ENCODE peak calls at places on chromosomes 1 and 21, in six cellular contexts. One of them, this sample, is unnamed.
A peak's percentile ranks its signal among the peaks of the same experiment; 100 is the strongest.

GRCh38 chr21:15539376-15539775 is 190.4 kb upstream of the USP25 start:
- DNase-seq in spleen: no peak
- DNase-seq in pulmonary artery endothelial cell: no peak
- DNase-seq in hypothalamus: no peak
- DNase-seq in H54: no peak
- DNase-seq in heart right ventricle: no peak
- DNase-seq in this sample: no peak

GRCh38 chr1:43885311-43885801 is 48.2 kb upstream of the ARTN start:
- DNase-seq in hypothalamus: no peak
- DNase-seq in H54: no peak
- DNase-seq in spleen: no peak
- DNase-seq in heart right ventricle: no peak
- DNase-seq in pulmonary artery endothelial cell: no peak
- DNase-seq in this sample: no peak

GRCh38 chr1:6962390-6962955 is 177.2 kb downstream of the CAMTA1 start:
- DNase-seq in spleen: no peak
- DNase-seq in H54: peak; percentile 62
- DNase-seq in pulmonary artery endothelial cell: no peak
- DNase-seq in hypothalamus: no peak
- DNase-seq in heart right ventricle: peak; percentile 73
- DNase-seq in this sample: no peak

GRCh38 chr1:214296860-214297699 is 16.1 kb downstream of the SMYD2 start:
- DNase-seq in spleen: no peak
- DNase-seq in pulmonary artery endothelial cell: no peak
- DNase-seq in hypothalamus: no peak
- DNase-seq in H54: peak; percentile 40
- DNase-seq in heart right ventricle: no peak
- DNase-seq in this sample: no peak

GRCh38 chr1:28308750-28309149 is 20.1 kb upstream of the MED18 start:
- DNase-seq in hypothalamus: no peak
- DNase-seq in heart right ventricle: no peak
- DNase-seq in pulmonary artery endothelial cell: no peak
- DNase-seq in H54: no peak
- DNase-seq in spleen: no peak
- DNase-seq in this sample: no peak

GRCh38 chr1:56921486-56921885 is 44.3 kb downstream of the C8B start:
- DNase-seq in spleen: no peak
- DNase-seq in hypothalamus: no peak
- DNase-seq in pulmonary artery endothelial cell: no peak
- DNase-seq in heart right ventricle: no peak
- DNase-seq in H54: no peak
- DNase-seq in this sample: no peak

GRCh38 chr21:43333301-43334062 is 93.4 kb downstream of the SIK1 start:
- DNase-seq in spleen: no peak
- DNase-seq in hypothalamus: no peak
- DNase-seq in H54: peak; percentile 91
- DNase-seq in heart right ventricle: peak; percentile 62
- DNase-seq in pulmonary artery endothelial cell: no peak
- DNase-seq in this sample: no peak

GRCh38 chr1:199861020-199861795 is 166.3 kb upstream of the NR5A2 start:
- DNase-seq in hypothalamus: no peak
- DNase-seq in H54: no peak
- DNase-seq in heart right ventricle: no peak
- DNase-seq in spleen: no peak
- DNase-seq in pulmonary artery endothelial cell: no peak
- DNase-seq in this sample: no peak

GRCh38 chr21:15293251-15293650 is 228.5 kb upstream of the NRIP1 start:
- DNase-seq in pulmonary artery endothelial cell: no peak
- DNase-seq in H54: peak; percentile 40
- DNase-seq in hypothalamus: no peak
- DNase-seq in spleen: no peak
- DNase-seq in heart right ventricle: no peak
- DNase-seq in this sample: peak; percentile 37

GRCh38 chr1:40161125-40161887 is at the start of gene RLF:
- DNase-seq in spleen: peak; percentile 98
- DNase-seq in heart right ventricle: peak; percentile 95
- DNase-seq in H54: peak; percentile 95
- DNase-seq in hypothalamus: peak; percentile 91
- DNase-seq in pulmonary artery endothelial cell: peak; percentile 75
- DNase-seq in this sample: peak; percentile 97

GRCh38 chr1:37323486-37324377 is 150.6 kb upstream of the ZC3H12A start:
- DNase-seq in H54: peak; percentile 40
- DNase-seq in pulmonary artery endothelial cell: no peak
- DNase-seq in spleen: peak; percentile 66
- DNase-seq in hypothalamus: no peak
- DNase-seq in heart right ventricle: no peak
- DNase-seq in this sample: peak; percentile 23

GRCh38 chr1:17564458-17565393 is 25.2 kb downstream of the ARHGEF10L start:
- DNase-seq in H54: no peak
- DNase-seq in heart right ventricle: no peak
- DNase-seq in spleen: no peak
- DNase-seq in pulmonary artery endothelial cell: no peak
- DNase-seq in hypothalamus: peak; percentile 16
- DNase-seq in this sample: no peak

GRCh38 chr1:203440780-203441179 is 34.8 kb upstream of the PRELP start:
- DNase-seq in hypothalamus: peak; percentile 76
- DNase-seq in H54: peak; percentile 33
- DNase-seq in spleen: no peak
- DNase-seq in pulmonary artery endothelial cell: peak; percentile 61
- DNase-seq in heart right ventricle: peak; percentile 69
- DNase-seq in this sample: peak; percentile 20

GRCh38 chr1:207867136-207868081 is 43.5 kb downstream of the CD34 start:
- DNase-seq in H54: no peak
- DNase-seq in hypothalamus: no peak
- DNase-seq in pulmonary artery endothelial cell: no peak
- DNase-seq in heart right ventricle: peak; percentile 60
- DNase-seq in spleen: peak; percentile 90
- DNase-seq in this sample: no peak

GRCh38 chr1:76074321-76075187 is at the start of gene ST6GALNAC3:
- DNase-seq in spleen: peak; percentile 95
- DNase-seq in H54: no peak
- DNase-seq in hypothalamus: peak; percentile 85
- DNase-seq in heart right ventricle: peak; percentile 65
- DNase-seq in pulmonary artery endothelial cell: peak; percentile 2
- DNase-seq in this sample: no peak

GRCh38 chr1:216034506-216034905 is 388.7 kb downstream of the USH2A start:
- DNase-seq in H54: no peak
- DNase-seq in pulmonary artery endothelial cell: no peak
- DNase-seq in heart right ventricle: no peak
- DNase-seq in hypothalamus: no peak
- DNase-seq in spleen: no peak
- DNase-seq in this sample: peak; percentile 18

GRCh38 chr1:15051898-15052528 is 101.5 kb upstream of the TMEM51 start:
- DNase-seq in spleen: no peak
- DNase-seq in hypothalamus: no peak
- DNase-seq in H54: no peak
- DNase-seq in heart right ventricle: no peak
- DNase-seq in pulmonary artery endothelial cell: no peak
- DNase-seq in this sample: no peak

GRCh38 chr1:66265796-66266195 is 268.2 kb upstream of the SGIP1 start:
- DNase-seq in H54: no peak
- DNase-seq in heart right ventricle: no peak
- DNase-seq in hypothalamus: no peak
- DNase-seq in spleen: no peak
- DNase-seq in pulmonary artery endothelial cell: peak; percentile 67
- DNase-seq in this sample: peak; percentile 84

GRCh38 chr1:204240233-204240632 is 26.4 kb upstream of the GOLT1A start:
- DNase-seq in hypothalamus: no peak
- DNase-seq in spleen: no peak
- DNase-seq in heart right ventricle: no peak
- DNase-seq in H54: no peak
- DNase-seq in pulmonary artery endothelial cell: no peak
- DNase-seq in this sample: no peak

GRCh38 chr1:39102537-39103320 is 76.6 kb downstream of the NDUFS5 start:
- DNase-seq in spleen: no peak
- DNase-seq in pulmonary artery endothelial cell: no peak
- DNase-seq in heart right ventricle: peak; percentile 53
- DNase-seq in H54: peak; percentile 75
- DNase-seq in hypothalamus: peak; percentile 73
- DNase-seq in this sample: peak; percentile 91

GRCh38 chr1:31784356-31785019 is 20.3 kb upstream of the ADGRB2 start:
- DNase-seq in H54: no peak
- DNase-seq in pulmonary artery endothelial cell: no peak
- DNase-seq in heart right ventricle: no peak
- DNase-seq in spleen: peak; percentile 55
- DNase-seq in hypothalamus: no peak
- DNase-seq in this sample: no peak

GRCh38 chr1:169109561-169110134 is 3.2 kb downstream of the ATP1B1 start:
- DNase-seq in pulmonary artery endothelial cell: peak; percentile 51
- DNase-seq in H54: peak; percentile 55
- DNase-seq in heart right ventricle: peak; percentile 77
- DNase-seq in spleen: no peak
- DNase-seq in hypothalamus: peak; percentile 43
- DNase-seq in this sample: no peak

GRCh38 chr1:10980094-10980577 is 32.3 kb upstream of the TARDBP start:
- DNase-seq in hypothalamus: peak; percentile 95
- DNase-seq in pulmonary artery endothelial cell: no peak
- DNase-seq in spleen: no peak
- DNase-seq in H54: peak; percentile 65
- DNase-seq in heart right ventricle: peak; percentile 72
- DNase-seq in this sample: no peak

GRCh38 chr1:235657747-235658526 is 8.4 kb upstream of the GNG4 start:
- DNase-seq in heart right ventricle: no peak
- DNase-seq in H54: no peak
- DNase-seq in spleen: no peak
- DNase-seq in pulmonary artery endothelial cell: no peak
- DNase-seq in hypothalamus: no peak
- DNase-seq in this sample: no peak

GRCh38 chr1:87240661-87241285 is 87.9 kb upstream of the LMO4 start:
- DNase-seq in hypothalamus: peak; percentile 49
- DNase-seq in H54: no peak
- DNase-seq in pulmonary artery endothelial cell: no peak
- DNase-seq in spleen: no peak
- DNase-seq in heart right ventricle: no peak
- DNase-seq in this sample: no peak

GRCh38 chr1:202745313-202745888 is 35.1 kb upstream of the SYT2 start:
- DNase-seq in heart right ventricle: no peak
- DNase-seq in H54: no peak
- DNase-seq in hypothalamus: no peak
- DNase-seq in spleen: no peak
- DNase-seq in pulmonary artery endothelial cell: no peak
- DNase-seq in this sample: no peak

GRCh38 chr1:90694846-90695245 is 22.3 kb downstream of the BARHL2 start:
- DNase-seq in heart right ventricle: no peak
- DNase-seq in spleen: no peak
- DNase-seq in H54: no peak
- DNase-seq in pulmonary artery endothelial cell: no peak
- DNase-seq in hypothalamus: no peak
- DNase-seq in this sample: no peak

GRCh38 chr1:11245904-11246726 is 16.2 kb downstream of the MTOR start:
- DNase-seq in hypothalamus: no peak
- DNase-seq in heart right ventricle: no peak
- DNase-seq in H54: no peak
- DNase-seq in spleen: no peak
- DNase-seq in pulmonary artery endothelial cell: no peak
- DNase-seq in this sample: no peak